ENCODE peak calls at places on chromosomes 3 and 15, in nine cellular contexts. B is endodermal cell; K is CD8-positive, alpha-beta memory T cell; F is HCT116; P is psoas muscle; R is tibial nerve; D is cardiac muscle cell; V is uterus; O is stomach. G is an unnamed sample. For H3K36me3, the result is how much of the 10 kb centered on the place peaks cover.

GRCh38 chr3:197376020-197376419 is 77.6 kb upstream of the DLG1 start:
- DNase-seq in B (no peak), K (no peak), F (no peak), P (no peak), R (no peak), D (no peak), V (no peak), O (no peak), G (peak)

GRCh38 chr3:124230928-124231456 is 239.1 kb upstream of the ROPN1 start:
- DNase-seq in B (no peak), K (no peak), F (no peak), P (no peak), R (no peak), D (no peak), V (no peak), O (no peak), G (peak)

GRCh38 chr15:95162069-95162468 is 930.7 kb downstream of the MCTP2 start:
- DNase-seq in B (no peak), K (no peak), F (no peak), P (no peak), R (no peak), D (no peak), V (no peak), O (no peak), G (no peak)

GRCh38 chr3:39668420-39668819 is 141.0 kb upstream of the MYRIP start:
- DNase-seq in B (peak), K (no peak), F (peak), P (no peak), R (no peak), D (peak), V (no peak), O (no peak), G (no peak)

GRCh38 chr15:25177955-25178801 is 223.4 kb downstream of the SNRPN start:
- DNase-seq in B (peak), K (no peak), F (no peak), P (peak), R (no peak), D (no peak), V (peak), O (peak), G (peak)

GRCh38 chr15:75921732-75922703 is 18.3 kb downstream of the FBXO22 start:
- DNase-seq in B (peak), K (no peak), F (peak), P (no peak), R (peak), D (peak), V (peak), O (peak), G (no peak)

GRCh38 chr3:4821975-4822374 is 157.3 kb upstream of the BHLHE40 start:
- DNase-seq in B (no peak), K (peak), F (no peak), P (no peak), R (no peak), D (no peak), V (no peak), O (peak), G (no peak)

GRCh38 chr3:111735912-111736311 is 123.2 kb upstream of the PHLDB2 start:
- DNase-seq in B (no peak), K (no peak), F (no peak), P (no peak), R (no peak), D (no peak), V (no peak), O (no peak), G (no peak)

GRCh38 chr3:65412591-65412990 is 626.1 kb downstream of the MAGI1 start:
- DNase-seq in B (peak), K (no peak), F (no peak), P (peak), R (no peak), D (peak), V (peak), O (peak), G (no peak)

GRCh38 chr3:155744091-155744625 is 713 bp downstream of the PLCH1 start:
- DNase-seq in B (peak), K (no peak), F (peak), P (peak), R (no peak), D (peak), V (peak), O (peak), G (peak)

GRCh38 chr3:155746703-155747102 is 1.8 kb upstream of the PLCH1 start:
- DNase-seq in B (no peak), K (no peak), F (no peak), P (no peak), R (no peak), D (no peak), V (no peak), O (no peak), G (no peak)

GRCh38 chr3:155744626-155745324 is at the start of gene PLCH1:
- DNase-seq in B (peak), K (peak), F (peak), P (peak), R (peak), D (peak), V (peak), O (peak), G (peak)

GRCh38 chr3:155747286-155747685 is 2.4 kb upstream of the PLCH1 start:
- DNase-seq in B (no peak), K (no peak), F (no peak), P (no peak), R (no peak), D (no peak), V (no peak), O (no peak), G (no peak)

DNA sequence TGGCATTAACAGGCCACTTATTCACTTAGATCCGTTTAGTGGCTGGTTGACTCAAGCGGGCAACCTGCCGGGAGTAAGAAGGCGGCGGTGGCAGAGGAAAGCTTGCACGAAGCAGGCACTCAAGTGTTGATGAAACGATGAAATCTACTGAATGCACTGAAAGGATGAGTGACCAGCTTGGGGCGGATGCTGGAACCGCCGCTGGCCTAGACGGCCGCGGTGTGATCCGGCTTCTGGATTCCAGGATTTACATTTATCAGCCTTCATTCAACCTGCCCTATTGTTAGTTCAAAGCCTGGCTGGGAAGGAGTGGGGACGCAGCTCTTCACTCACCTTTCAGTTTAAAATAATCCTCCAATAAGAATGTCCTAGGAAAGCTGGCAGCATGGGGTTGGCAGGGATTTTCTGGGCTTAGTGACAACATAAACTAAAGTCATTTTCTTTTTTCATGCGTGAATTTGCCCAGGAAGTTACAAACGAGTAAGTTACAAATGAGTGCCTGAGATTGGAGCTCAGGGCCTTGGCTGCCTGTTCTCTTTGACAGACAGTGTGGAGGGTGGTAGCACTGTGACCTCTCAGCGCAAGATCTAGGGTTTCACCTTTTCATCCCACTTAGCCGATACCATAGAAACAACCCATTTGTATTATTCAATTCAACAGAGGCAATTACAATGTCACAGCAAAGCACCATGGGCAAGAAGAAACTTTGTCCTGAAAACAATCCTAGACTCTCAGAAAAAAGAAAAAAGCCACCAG is 1.1 kb upstream of the PLCH1 start:
- DNase-seq in B (peak), K (no peak), F (peak), P (no peak), R (no peak), D (peak), V (no peak), O (peak), G (peak)
- H3K4me3 ChIP-seq in B (peak), K (no peak), F (peak), P (peak), R (peak), D (no peak), V (no peak), O (peak), G (peak)

DNA sequence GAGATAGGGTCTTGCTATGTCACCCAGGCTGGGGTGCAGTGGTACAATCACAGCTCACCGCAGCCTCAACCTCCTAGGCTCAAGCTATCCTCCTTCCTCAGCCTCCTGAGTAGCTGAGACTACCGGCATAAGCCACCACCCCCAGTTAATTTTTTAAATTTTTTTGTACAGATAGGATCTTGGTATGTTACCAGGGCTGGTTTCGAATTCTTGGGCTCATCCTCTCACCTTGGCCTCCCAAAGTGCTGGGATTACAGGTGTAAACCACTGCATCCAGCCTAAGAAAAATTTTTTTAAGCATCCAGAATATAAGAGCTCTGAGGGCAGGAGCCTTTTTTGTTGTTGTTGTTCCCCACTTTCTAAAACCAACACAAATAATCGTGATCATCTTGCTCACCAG is 14.4 kb upstream of the MAP6D1 start:
- DNase-seq in B (no peak), K (no peak), F (no peak), P (no peak), R (no peak), D (no peak), V (no peak), O (no peak), G (no peak)
- H3K36me3 ChIP-seq in B (half or more), K (under half), F (under half), P (half or more), R (half or more), D (under half), V (under half), O (half or more), G (under half)

GRCh38 chr3:47337656-47338055 is 43.2 kb upstream of the PTPN23 start:
- DNase-seq in B (no peak), K (no peak), F (no peak), P (no peak), R (no peak), D (no peak), V (no peak), O (no peak), G (no peak)
- H3K4me3 ChIP-seq in B (no peak), K (no peak), F (no peak), P (no peak), R (no peak), D (no peak), V (no peak), O (no peak), G (no peak)

DNA sequence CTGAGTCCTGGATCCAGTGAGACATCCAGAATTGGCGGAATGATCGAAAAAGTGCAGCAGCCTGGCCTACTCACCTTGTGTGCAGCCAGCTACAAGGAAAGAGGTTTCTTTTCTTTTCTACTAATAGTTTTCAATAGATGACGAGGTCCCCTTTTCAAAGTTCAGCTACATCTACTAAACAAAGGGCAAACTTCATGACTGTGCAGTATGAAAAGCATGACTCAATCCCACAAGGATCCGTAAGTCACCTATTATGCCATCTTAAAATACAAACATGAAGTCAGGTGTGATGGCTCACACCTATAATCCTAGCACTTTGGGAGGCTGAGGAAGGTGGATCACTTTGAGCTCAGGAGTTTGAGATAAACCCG is 16.7 kb downstream of the MIX23 start:
- DNase-seq in B (no peak), K (no peak), F (no peak), P (no peak), R (no peak), D (no peak), V (no peak), O (no peak), G (no peak)
- H3K36me3 ChIP-seq in B (half or more), K (under half), F (under half), P (half or more), R (half or more), D (under half), V (under half), O (half or more), G (under half)

DNA sequence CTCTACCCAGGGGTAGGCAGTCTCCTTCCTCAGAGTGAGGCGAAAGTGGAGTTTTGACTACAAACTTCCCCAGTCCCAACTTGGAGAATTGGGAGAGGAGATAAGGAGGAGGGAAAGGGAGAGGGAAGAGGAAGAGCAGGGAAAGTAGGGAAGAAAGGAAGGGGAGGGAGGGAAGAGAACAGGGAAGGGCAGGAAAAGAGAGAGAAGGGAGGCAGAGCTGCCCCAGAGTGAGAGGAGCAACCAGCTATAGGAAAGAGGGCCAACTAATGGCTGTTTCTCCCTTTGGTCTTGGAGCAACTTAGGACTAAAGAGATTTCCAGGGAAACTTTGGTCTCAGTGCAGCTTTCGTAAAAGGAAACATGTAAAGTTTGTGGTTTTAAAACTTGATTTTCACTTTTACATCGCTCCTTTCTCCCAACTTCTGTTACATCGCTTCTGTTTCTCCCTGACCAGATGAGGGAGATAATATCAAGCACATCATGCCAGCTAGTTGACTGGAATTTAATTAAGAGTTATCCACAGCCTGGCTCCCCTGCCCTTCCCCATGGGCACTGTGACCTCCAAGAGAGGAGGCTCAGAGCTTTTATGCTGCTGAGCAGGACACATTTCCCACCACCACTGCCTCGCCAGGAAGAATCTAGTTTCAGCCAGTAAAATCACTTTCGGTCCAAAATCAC is 1.4 kb downstream of the CA12 start:
- DNase-seq in B (no peak), K (no peak), F (no peak), P (no peak), R (no peak), D (no peak), V (no peak), O (no peak), G (no peak)
- H3K4me3 ChIP-seq in B (no peak), K (no peak), F (no peak), P (no peak), R (no peak), D (no peak), V (peak), O (no peak), G (no peak)

GRCh38 chr15:66738116-66738515 is 36.1 kb downstream of the SMAD6 start:
- DNase-seq in B (no peak), K (no peak), F (no peak), P (no peak), R (no peak), D (no peak), V (no peak), O (no peak), G (no peak)
- H3K36me3 ChIP-seq in B (half or more), K (under half), F (under half), P (under half), R (under half), D (under half), V (under half), O (under half), G (under half)

DNA sequence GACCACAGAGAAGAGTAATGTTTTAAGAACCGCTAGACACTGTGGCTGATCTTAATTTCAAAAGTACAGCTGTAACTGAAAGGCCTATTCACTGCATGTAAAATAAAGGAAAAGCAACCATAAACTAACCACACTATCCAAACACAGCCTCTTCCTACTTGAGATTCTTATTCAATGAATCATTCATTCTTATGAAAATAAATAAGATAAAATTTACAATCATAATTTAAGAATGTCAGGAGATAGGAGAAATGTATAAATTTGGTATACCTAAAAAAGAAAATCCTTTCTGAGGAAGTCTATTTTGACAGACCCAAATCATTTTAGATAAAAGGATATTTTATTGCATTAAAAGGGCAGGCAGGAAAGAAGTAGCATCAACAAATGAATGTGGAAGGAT is 533.5 kb upstream of the ZNF385D start:
- DNase-seq in B (no peak), K (no peak), F (no peak), P (no peak), R (no peak), D (no peak), V (no peak), O (no peak), G (no peak)
- H3K4me3 ChIP-seq in B (no peak), K (no peak), F (no peak), P (no peak), R (no peak), D (no peak), V (no peak), O (no peak), G (no peak)

G was measured in H7.